ENCODE peak calls at places on chromosome 10, in five cellular contexts. One of them, this sample, is unnamed.

GRCh38 chr10:104325436-104326430 is 12.5 kb downstream of the ITPRIP start:
- DNase-seq in Calu3: no peak
- DNase-seq in mesothelial cell of epicardium: no peak
- DNase-seq in HFFc6: no peak
- DNase-seq in RWPE1: no peak
- DNase-seq in this sample: no peak

GRCh38 chr10:97003804-97004201 is 171.7 kb downstream of the LCOR start:
- DNase-seq in RWPE1: no peak
- DNase-seq in Calu3: no peak
- DNase-seq in HFFc6: no peak
- DNase-seq in mesothelial cell of epicardium: no peak
- DNase-seq in this sample: no peak

GRCh38 chr10:69064762-69065328 is 23.1 kb upstream of the SRGN start:
- DNase-seq in Calu3: no peak
- DNase-seq in RWPE1: no peak
- DNase-seq in mesothelial cell of epicardium: no peak
- DNase-seq in HFFc6: no peak
- DNase-seq in this sample: no peak

GRCh38 chr10:114282526-114282925 is 43.5 kb downstream of the VWA2 start:
- DNase-seq in HFFc6: no peak
- DNase-seq in Calu3: no peak
- DNase-seq in RWPE1: no peak
- DNase-seq in mesothelial cell of epicardium: no peak
- DNase-seq in this sample: no peak

GRCh38 chr10:73413108-73413527 is 740 bp downstream of the ANXA7 start:
- DNase-seq in HFFc6: no peak
- DNase-seq in Calu3: peak; percentile 52
- DNase-seq in RWPE1: peak; percentile 48
- DNase-seq in mesothelial cell of epicardium: no peak
- DNase-seq in this sample: peak; percentile 50

GRCh38 chr10:9018161-9018843 is 963.8 kb downstream of the GATA3 start:
- DNase-seq in HFFc6: no peak
- DNase-seq in RWPE1: no peak
- DNase-seq in Calu3: no peak
- DNase-seq in mesothelial cell of epicardium: no peak
- DNase-seq in this sample: no peak

GRCh38 chr10:69374242-69374641 is 42.5 kb downstream of the TACR2 start:
- DNase-seq in HFFc6: no peak
- DNase-seq in Calu3: no peak
- DNase-seq in RWPE1: no peak
- DNase-seq in mesothelial cell of epicardium: no peak
- DNase-seq in this sample: no peak

GRCh38 chr10:78623577-78624215 is 445.1 kb upstream of the ZMIZ1 start:
- DNase-seq in Calu3: peak; percentile 69
- DNase-seq in RWPE1: peak; percentile 64
- DNase-seq in mesothelial cell of epicardium: no peak
- DNase-seq in HFFc6: peak; percentile 62
- DNase-seq in this sample: peak; percentile 80

GRCh38 chr10:103177123-103177522 is 15.9 kb downstream of the NT5C2 start:
- DNase-seq in Calu3: no peak
- DNase-seq in HFFc6: no peak
- DNase-seq in RWPE1: no peak
- DNase-seq in mesothelial cell of epicardium: no peak
- DNase-seq in this sample: no peak

GRCh38 chr10:128070721-128071416 is 55.4 kb downstream of the MKI67 start:
- DNase-seq in HFFc6: no peak
- DNase-seq in mesothelial cell of epicardium: no peak
- DNase-seq in RWPE1: no peak
- DNase-seq in Calu3: no peak
- DNase-seq in this sample: no peak

GRCh38 chr10:95517536-95518454 is 43.4 kb downstream of the SORBS1 start:
- DNase-seq in Calu3: peak; percentile 15
- DNase-seq in HFFc6: no peak
- DNase-seq in mesothelial cell of epicardium: no peak
- DNase-seq in RWPE1: peak; percentile 16
- DNase-seq in this sample: peak; percentile 87

GRCh38 chr10:97454330-97455036 is 8.5 kb downstream of the ZDHHC16 start:
- DNase-seq in HFFc6: no peak
- DNase-seq in mesothelial cell of epicardium: no peak
- DNase-seq in RWPE1: no peak
- DNase-seq in Calu3: no peak
- DNase-seq in this sample: peak; percentile 35

GRCh38 chr10:25547391-25547790 is 372.6 kb downstream of the GPR158 start:
- DNase-seq in HFFc6: no peak
- DNase-seq in RWPE1: no peak
- DNase-seq in Calu3: no peak
- DNase-seq in mesothelial cell of epicardium: no peak
- DNase-seq in this sample: peak; percentile 50

GRCh38 chr10:86410542-86411124 is 44.0 kb upstream of the GRID1 start:
- DNase-seq in RWPE1: peak; percentile 63
- DNase-seq in HFFc6: peak; percentile 89
- DNase-seq in mesothelial cell of epicardium: no peak
- DNase-seq in Calu3: no peak
- DNase-seq in this sample: peak; percentile 72

GRCh38 chr10:3879073-3879472 is 94.1 kb upstream of the KLF6 start:
- DNase-seq in Calu3: no peak
- DNase-seq in RWPE1: no peak
- DNase-seq in mesothelial cell of epicardium: no peak
- DNase-seq in HFFc6: no peak
- DNase-seq in this sample: no peak

GRCh38 chr10:61285749-61286148 is 167.4 kb downstream of the TMEM26 start:
- DNase-seq in RWPE1: no peak
- DNase-seq in Calu3: no peak
- DNase-seq in mesothelial cell of epicardium: no peak
- DNase-seq in HFFc6: no peak
- DNase-seq in this sample: no peak

GRCh38 chr10:119243478-119243877 is 36.1 kb downstream of the GRK5 start:
- DNase-seq in Calu3: no peak
- DNase-seq in HFFc6: no peak
- DNase-seq in RWPE1: no peak
- DNase-seq in mesothelial cell of epicardium: no peak
- DNase-seq in this sample: no peak

GRCh38 chr10:61882621-61883375 is 18.7 kb upstream of the ARID5B start:
- DNase-seq in RWPE1: peak; percentile 34
- DNase-seq in Calu3: no peak
- DNase-seq in HFFc6: peak; percentile 45
- DNase-seq in mesothelial cell of epicardium: no peak
- DNase-seq in this sample: peak; percentile 18

GRCh38 chr10:70410608-70411007 is 6.7 kb downstream of the EIF4EBP2 start:
- DNase-seq in Calu3: no peak
- DNase-seq in RWPE1: no peak
- DNase-seq in mesothelial cell of epicardium: no peak
- DNase-seq in HFFc6: no peak
- DNase-seq in this sample: no peak

GRCh38 chr10:1660815-1661214 is 76.5 kb downstream of the ADARB2 start:
- DNase-seq in Calu3: no peak
- DNase-seq in mesothelial cell of epicardium: no peak
- DNase-seq in HFFc6: no peak
- DNase-seq in RWPE1: no peak
- DNase-seq in this sample: no peak

GRCh38 chr10:5043716-5044115 is 40.1 kb upstream of the AKR1C2 start:
- DNase-seq in mesothelial cell of epicardium: no peak
- DNase-seq in HFFc6: no peak
- DNase-seq in RWPE1: no peak
- DNase-seq in Calu3: no peak
- DNase-seq in this sample: no peak

GRCh38 chr10:112689327-112689726 is 242.3 kb downstream of the VTI1A start:
- DNase-seq in mesothelial cell of epicardium: no peak
- DNase-seq in Calu3: peak; percentile 50
- DNase-seq in RWPE1: peak; percentile 16
- DNase-seq in HFFc6: no peak
- DNase-seq in this sample: no peak

GRCh38 chr10:106310596-106310995 is 853.9 kb downstream of the SORCS1 start:
- DNase-seq in Calu3: no peak
- DNase-seq in RWPE1: no peak
- DNase-seq in HFFc6: no peak
- DNase-seq in mesothelial cell of epicardium: no peak
- DNase-seq in this sample: no peak

GRCh38 chr10:14659626-14660196 is 115.0 kb downstream of the FAM107B start:
- DNase-seq in mesothelial cell of epicardium: no peak
- DNase-seq in Calu3: no peak
- DNase-seq in RWPE1: no peak
- DNase-seq in HFFc6: no peak
- DNase-seq in this sample: no peak

DNA sequence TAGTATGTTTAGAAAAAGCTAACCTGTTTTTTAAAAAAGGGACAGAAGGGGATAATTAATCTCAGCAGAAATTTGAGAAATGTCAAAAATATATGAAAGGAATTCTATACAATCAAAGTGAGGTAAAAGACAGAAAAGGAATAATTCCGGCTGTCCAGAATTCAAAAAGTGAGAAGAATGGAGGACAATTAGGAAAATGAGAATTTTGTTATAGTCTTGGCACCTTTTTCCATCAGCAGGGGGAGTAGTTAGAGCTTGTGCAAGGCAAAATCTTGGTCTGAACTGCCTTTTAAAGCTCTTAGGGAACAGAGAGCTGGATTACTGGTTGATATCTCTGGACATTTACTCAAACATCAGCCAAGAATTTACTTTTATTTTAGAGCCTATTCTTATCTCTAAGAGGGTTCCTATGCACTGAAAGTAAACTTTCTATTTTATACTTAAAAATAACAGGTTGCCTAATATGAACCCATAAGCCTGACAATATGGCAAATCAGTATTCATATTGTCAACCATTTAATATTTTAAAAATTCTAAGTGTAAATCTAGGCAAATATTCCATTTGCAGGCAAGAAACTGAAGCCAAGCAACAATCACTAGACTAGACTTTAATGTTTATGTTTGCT is 185.6 kb downstream of the ANK3 start:
- DNase-seq in HFFc6: peak; percentile 16
- DNase-seq in mesothelial cell of epicardium: no peak
- DNase-seq in Calu3: peak; percentile 35
- DNase-seq in RWPE1: peak; percentile 9
- DNase-seq in this sample: peak; percentile 41
- TF ChIP-seq CTCF in HFFc6: peak; percentile 80
- TF ChIP-seq CTCF in mesothelial cell of epicardium: peak; percentile 56
- TF ChIP-seq CTCF in Calu3: peak; percentile 73
- TF ChIP-seq CTCF in RWPE1: peak; percentile 33
- TF ChIP-seq CTCF in this sample: peak; percentile 76

DNA sequence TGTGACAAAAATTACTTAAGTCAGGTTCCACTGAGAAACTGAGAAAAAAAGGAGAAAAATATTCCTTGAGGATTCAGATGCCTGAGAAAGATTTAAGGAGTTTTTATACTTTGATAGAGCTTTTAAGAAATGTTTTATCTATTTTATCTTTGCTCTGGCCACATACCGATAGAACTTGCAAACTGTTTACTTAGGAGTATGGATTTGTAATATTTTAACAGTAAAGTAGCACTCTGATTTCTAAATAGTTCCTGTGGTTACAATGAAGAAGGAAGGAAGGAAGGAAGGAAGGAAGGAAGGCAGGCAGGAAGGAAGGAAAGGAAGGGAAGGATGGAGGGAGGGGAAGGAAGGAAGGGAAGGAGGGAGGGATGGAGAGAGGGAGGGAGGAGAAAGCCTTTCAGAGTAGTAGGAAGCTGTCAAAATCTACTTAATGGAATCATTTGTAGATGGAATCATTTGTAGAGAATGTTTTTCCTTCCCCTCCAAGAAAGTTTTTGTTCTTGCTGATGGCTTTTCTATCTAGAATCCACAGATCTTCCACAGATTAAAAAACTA is 489.0 kb upstream of the ANKRD30A start:
- DNase-seq in Calu3: no peak
- DNase-seq in mesothelial cell of epicardium: no peak
- DNase-seq in HFFc6: no peak
- DNase-seq in RWPE1: no peak
- DNase-seq in this sample: no peak
- TF ChIP-seq CTCF in Calu3: no peak
- TF ChIP-seq CTCF in mesothelial cell of epicardium: no peak
- TF ChIP-seq CTCF in HFFc6: no peak
- TF ChIP-seq CTCF in RWPE1: no peak
- TF ChIP-seq CTCF in this sample: no peak

GRCh38 chr10:48305905-48306264 is 592 bp upstream of the MAPK8 start:
- DNase-seq in Calu3: no peak
- DNase-seq in HFFc6: no peak
- DNase-seq in RWPE1: no peak
- DNase-seq in mesothelial cell of epicardium: no peak
- DNase-seq in this sample: no peak

GRCh38 chr10:48306870-48307531 is 524 bp downstream of the MAPK8 start:
- DNase-seq in mesothelial cell of epicardium: peak; percentile 45
- DNase-seq in Calu3: peak; percentile 58
- DNase-seq in RWPE1: peak; percentile 64
- DNase-seq in HFFc6: peak; percentile 27
- DNase-seq in this sample: peak; percentile 60

GRCh38 chr10:48307584-48307983 is 1.1 kb downstream of the MAPK8 start:
- DNase-seq in HFFc6: no peak
- DNase-seq in Calu3: no peak
- DNase-seq in RWPE1: no peak
- DNase-seq in mesothelial cell of epicardium: no peak
- DNase-seq in this sample: no peak

GRCh38 chr10:48306265-48306869 is at the start of gene MAPK8:
- DNase-seq in Calu3: peak; percentile 96
- DNase-seq in mesothelial cell of epicardium: peak; percentile 68
- DNase-seq in HFFc6: peak; percentile 71
- DNase-seq in RWPE1: peak; percentile 97
- DNase-seq in this sample: peak; percentile 83

GRCh38 chr10:48309711-48310226 is 3.3 kb downstream of the MAPK8 start:
- DNase-seq in mesothelial cell of epicardium: no peak
- DNase-seq in HFFc6: peak; percentile 77
- DNase-seq in RWPE1: peak; percentile 48
- DNase-seq in Calu3: no peak
- DNase-seq in this sample: peak; percentile 69
- TF ChIP-seq CTCF in mesothelial cell of epicardium: no peak
- TF ChIP-seq CTCF in HFFc6: peak; percentile 58
- TF ChIP-seq CTCF in RWPE1: peak; percentile 16
- TF ChIP-seq CTCF in Calu3: no peak
- TF ChIP-seq CTCF in this sample: no peak

GRCh38 chr10:50033481-50033880 is 34.3 kb upstream of the WASHC2A start:
- DNase-seq in RWPE1: no peak
- DNase-seq in Calu3: no peak
- DNase-seq in HFFc6: peak; percentile 57
- DNase-seq in mesothelial cell of epicardium: no peak
- DNase-seq in this sample: peak; percentile 56
- TF ChIP-seq CTCF in RWPE1: no peak
- TF ChIP-seq CTCF in Calu3: no peak
- TF ChIP-seq CTCF in HFFc6: no peak
- TF ChIP-seq CTCF in mesothelial cell of epicardium: no peak
- TF ChIP-seq CTCF in this sample: no peak

DNA sequence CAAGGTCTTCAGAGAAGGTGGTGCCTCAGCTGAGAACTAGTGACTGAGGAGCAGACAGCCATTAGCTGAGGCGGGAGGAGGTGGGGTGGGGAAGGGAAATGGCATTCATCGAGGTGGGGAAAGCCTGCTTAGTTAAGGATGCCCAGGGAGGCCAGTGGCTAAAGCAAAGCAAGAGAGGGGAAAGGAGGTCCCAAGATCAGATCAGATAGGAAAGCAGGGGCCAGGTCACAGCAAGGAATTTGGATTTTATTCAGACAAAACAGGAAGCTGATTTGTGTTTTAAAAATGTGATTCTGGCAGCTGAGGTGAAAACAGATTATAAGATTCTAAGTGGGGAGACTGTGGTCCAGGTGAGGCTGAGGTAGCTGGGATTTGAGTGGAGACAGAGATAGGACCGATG is 45.8 kb downstream of the CNNM1 start:
- DNase-seq in RWPE1: no peak
- DNase-seq in mesothelial cell of epicardium: no peak
- DNase-seq in HFFc6: no peak
- DNase-seq in Calu3: no peak
- DNase-seq in this sample: no peak
- TF ChIP-seq CTCF in RWPE1: no peak
- TF ChIP-seq CTCF in mesothelial cell of epicardium: no peak
- TF ChIP-seq CTCF in HFFc6: no peak
- TF ChIP-seq CTCF in Calu3: no peak
- TF ChIP-seq CTCF in this sample: no peak

GRCh38 chr10:92290837-92291609 is at the start of the genes CPEB3 and MARCHF5:
- DNase-seq in mesothelial cell of epicardium: peak; percentile 87
- DNase-seq in RWPE1: peak; percentile 96
- DNase-seq in HFFc6: peak; percentile 97
- DNase-seq in Calu3: peak; percentile 92
- DNase-seq in this sample: peak; percentile 97
- TF ChIP-seq CTCF in mesothelial cell of epicardium: peak; percentile 83
- TF ChIP-seq CTCF in RWPE1: peak; percentile 53
- TF ChIP-seq CTCF in HFFc6: peak; percentile 82
- TF ChIP-seq CTCF in Calu3: peak; percentile 72
- TF ChIP-seq CTCF in this sample: peak; percentile 63

This sample was measured in astrocyte of the spinal cord.